ENCODE peak calls at places on chromosomes 2 and 18, in eight cellular contexts. D, V, Q, I, B, O, S and H are unnamed samples.

GRCh38 chr2:158968396-158969161 is at the start of gene TANC1:
- DNase-seq in D (peak; percentile 97), V (peak; percentile 95), Q (peak; percentile 96), I (peak; percentile 90), B (peak; percentile 91), O (peak; percentile 94), S (peak; percentile 79), H (peak; percentile 94)

GRCh38 chr2:1769703-1770422 is 25.5 kb upstream of the PXDN start:
- DNase-seq in D (peak; percentile 55), V (peak; percentile 91), Q (peak; percentile 81), I (peak; percentile 74), B (peak; percentile 72), O (peak; percentile 76), S (no peak), H (peak; percentile 57)

GRCh38 chr2:18440141-18440605 is 120.3 kb downstream of the RDH14 start:
- DNase-seq in D (no peak), V (no peak), Q (no peak), I (no peak), B (peak; percentile 76), O (peak; percentile 53), S (no peak), H (no peak)

GRCh38 chr2:104755026-104755856 is 98.7 kb upstream of the POU3F3 start:
- DNase-seq in D (no peak), V (no peak), Q (no peak), I (no peak), B (no peak), O (no peak), S (no peak), H (no peak)

GRCh38 chr18:75438891-75439290 is 11.4 kb upstream of the SMIM21 start:
- DNase-seq in D (no peak), V (no peak), Q (no peak), I (no peak), B (peak; percentile 7), O (no peak), S (no peak), H (no peak)

GRCh38 chr2:46674451-46674850 is 195.1 kb downstream of the TMEM247 start:
- DNase-seq in D (no peak), V (no peak), Q (no peak), I (no peak), B (peak; percentile 54), O (no peak), S (no peak), H (no peak)

GRCh38 chr2:70123829-70124117 is 36.5 kb downstream of the PCBP1 start:
- DNase-seq in D (no peak), V (no peak), Q (no peak), I (no peak), B (no peak), O (no peak), S (no peak), H (no peak)

GRCh38 chr2:40639294-40639693 is 187.4 kb upstream of the SLC8A1 start:
- DNase-seq in D (no peak), V (no peak), Q (no peak), I (no peak), B (peak; percentile 60), O (no peak), S (no peak), H (no peak)

GRCh38 chr18:34970106-34970505 is 71.1 kb upstream of the MAPRE2 start:
- DNase-seq in D (no peak), V (no peak), Q (peak; percentile 25), I (no peak), B (peak; percentile 44), O (peak; percentile 81), S (no peak), H (no peak)

GRCh38 chr2:128264881-128265607 is 53.6 kb downstream of the HS6ST1 start:
- DNase-seq in D (no peak), V (no peak), Q (no peak), I (no peak), B (no peak), O (no peak), S (no peak), H (no peak)

GRCh38 chr2:158914066-158914465 is 54.4 kb upstream of the TANC1 start:
- DNase-seq in D (no peak), V (no peak), Q (no peak), I (no peak), B (no peak), O (no peak), S (no peak), H (no peak)

GRCh38 chr2:38207168-38207567 is 131.2 kb upstream of the CYP1B1 start:
- DNase-seq in D (no peak), V (no peak), Q (no peak), I (no peak), B (no peak), O (no peak), S (no peak), H (no peak)

DNA sequence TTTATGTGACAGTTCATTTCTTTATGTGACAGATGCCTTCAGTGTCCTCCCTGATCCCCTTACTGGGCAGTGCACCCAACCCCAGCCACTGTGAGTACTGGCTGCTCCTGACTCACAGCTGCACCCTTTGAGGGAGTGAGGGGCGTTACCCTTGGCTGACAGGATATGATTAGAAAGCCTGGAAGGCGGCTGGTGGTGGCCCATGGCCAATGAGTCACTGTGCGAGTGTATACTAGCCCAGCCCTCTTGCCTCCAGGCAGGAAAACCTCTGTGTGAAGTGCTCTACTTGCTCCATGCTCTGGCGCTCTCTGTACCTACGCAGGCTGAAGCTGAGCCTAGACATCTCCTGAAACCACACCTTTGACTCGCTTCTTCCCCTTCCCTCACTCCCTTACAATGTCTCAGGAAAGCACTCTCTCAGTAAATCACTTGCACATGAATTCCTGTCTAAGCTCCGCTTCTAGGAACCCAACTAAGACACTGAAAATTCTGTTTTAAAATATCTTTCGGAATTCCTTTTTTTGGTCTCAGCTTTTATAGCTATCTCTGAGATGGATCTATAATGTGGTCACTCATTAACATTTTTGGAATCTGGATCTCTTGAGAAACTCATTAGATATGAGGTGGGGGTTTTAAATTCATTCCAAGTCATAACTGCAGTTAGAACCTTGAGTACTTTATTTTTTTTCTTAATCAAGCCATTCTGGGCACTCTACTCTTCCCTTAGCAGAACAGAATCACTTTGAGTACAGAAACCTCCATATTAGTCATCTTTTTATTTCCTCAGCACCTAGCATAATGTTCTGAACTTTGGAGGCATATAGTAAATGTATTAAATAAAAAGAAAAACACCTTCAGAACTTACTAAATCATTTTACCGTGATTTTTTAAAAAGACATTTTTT is 25.3 kb upstream of the STAM2 start:
- DNase-seq in D (peak; percentile 92), V (no peak), Q (peak; percentile 100), I (peak; percentile 92), B (peak; percentile 96), O (peak; percentile 90), S (no peak), H (peak; percentile 86)
- H3K4me3 ChIP-seq in D (no peak overlapping the region), V (no peak overlapping the region), Q (no peak overlapping the region), I (no peak overlapping the region), B (no peak overlapping the region), O (no peak overlapping the region), S (no peak overlapping the region), H (no peak overlapping the region)

GRCh38 chr2:206701952-206702630 is 16.1 kb downstream of the DYTN start:
- DNase-seq in D (no peak), V (no peak), Q (no peak), I (no peak), B (no peak), O (no peak), S (no peak), H (no peak)

GRCh38 chr2:206698811-206699210 is 19.4 kb downstream of the DYTN start:
- DNase-seq in D (no peak), V (no peak), Q (no peak), I (no peak), B (no peak), O (no peak), S (no peak), H (no peak)

GRCh38 chr2:206696910-206697309 is 21.3 kb downstream of the DYTN start:
- DNase-seq in D (no peak), V (no peak), Q (no peak), I (no peak), B (no peak), O (no peak), S (no peak), H (no peak)

GRCh38 chr2:206700141-206700540 is 18.1 kb downstream of the DYTN start:
- DNase-seq in D (no peak), V (no peak), Q (peak; percentile 30), I (no peak), B (no peak), O (no peak), S (no peak), H (no peak)
- H3K4me3 ChIP-seq in D (no peak overlapping the region), V (no peak overlapping the region), Q (no peak overlapping the region), I (no peak overlapping the region), B (no peak overlapping the region), O (no peak overlapping the region), S (no peak overlapping the region), H (no peak overlapping the region)

GRCh38 chr2:195009202-195009601 is 647.8 kb upstream of the SLC39A10 start:
- DNase-seq in D (no peak), V (no peak), Q (no peak), I (no peak), B (peak; percentile 49), O (no peak), S (no peak), H (no peak)
- H3K4me3 ChIP-seq in D (no peak overlapping the region), V (no peak overlapping the region), Q (no peak overlapping the region), I (no peak overlapping the region), B (no peak overlapping the region), O (no peak overlapping the region), S (no peak overlapping the region), H (no peak overlapping the region)

GRCh38 chr2:11133936-11134320 is 21.3 kb upstream of the SLC66A3 start:
- DNase-seq in D (no peak), V (no peak), Q (no peak), I (no peak), B (no peak), O (no peak), S (no peak), H (no peak)
- H3K4me3 ChIP-seq in D (peak overlapping the region; percentile 57), V (peak overlapping the region; percentile 55), Q (no peak overlapping the region), I (no peak overlapping the region), B (no peak overlapping the region), O (no peak overlapping the region), S (no peak overlapping the region), H (no peak overlapping the region)

GRCh38 chr2:239263231-239263936 is 137.4 kb downstream of the HDAC4 start:
- DNase-seq in D (no peak), V (peak; percentile 70), Q (no peak), I (no peak), B (peak; percentile 39), O (peak; percentile 28), S (no peak), H (no peak)

GRCh38 chr2:239260546-239261327 is 140.1 kb downstream of the HDAC4 start:
- DNase-seq in D (peak; percentile 21), V (no peak), Q (no peak), I (no peak), B (no peak), O (no peak), S (no peak), H (no peak)

GRCh38 chr2:239262484-239263230 is 138.2 kb downstream of the HDAC4 start:
- DNase-seq in D (no peak), V (no peak), Q (no peak), I (no peak), B (no peak), O (no peak), S (no peak), H (no peak)

GRCh38 chr2:239261336-239261735 is 139.5 kb downstream of the HDAC4 start:
- DNase-seq in D (no peak), V (no peak), Q (no peak), I (no peak), B (no peak), O (no peak), S (no peak), H (no peak)

GRCh38 chr2:239261796-239262475 is 138.9 kb downstream of the HDAC4 start:
- DNase-seq in D (no peak), V (no peak), Q (no peak), I (no peak), B (no peak), O (no peak), S (no peak), H (no peak)
- H3K4me3 ChIP-seq in D (no peak overlapping the region), V (no peak overlapping the region), Q (no peak overlapping the region), I (no peak overlapping the region), B (no peak overlapping the region), O (no peak overlapping the region), S (no peak overlapping the region), H (no peak overlapping the region)